ENCODE peak calls at places on chromosomes 3 and 15, in seven cellular contexts. Z is hepatocyte, R is fibroblast of lung, G is neural progenitor cell, P is keratinocyte, A is mammary epithelial cell, N is astrocyte. Q is an unnamed sample.

GRCh38 chr15:98767692-98768091 is 119.4 kb downstream of the IGF1R start:
- DNase-seq in Z (no peak), R (peak), G (no peak), P (no peak), A (no peak), N (no peak), Q (no peak)

GRCh38 chr3:117630469-117630868 is 920.9 kb downstream of the TUSC7 start:
- DNase-seq in Z (no peak), R (no peak), G (no peak), P (no peak), A (no peak), N (no peak), Q (no peak)

GRCh38 chr3:99901200-99901926 is 83.7 kb downstream of the CMSS1 start:
- DNase-seq in Z (peak), R (peak), G (no peak), P (peak), A (peak), N (peak), Q (peak)

GRCh38 chr3:69767571-69767970 is 28.3 kb downstream of the MITF start:
- DNase-seq in Z (no peak), R (no peak), G (no peak), P (no peak), A (no peak), N (no peak), Q (no peak)

GRCh38 chr15:98952381-98952803 is 55.2 kb downstream of the PGPEP1L start:
- DNase-seq in Z (no peak), R (peak), G (no peak), P (no peak), A (no peak), N (peak), Q (peak)

GRCh38 chr15:91108421-91108820 is 8.4 kb downstream of the SV2B start:
- DNase-seq in Z (no peak), R (no peak), G (no peak), P (no peak), A (no peak), N (no peak), Q (no peak)

GRCh38 chr3:49916686-49917085 is 12.9 kb downstream of the MON1A start:
- DNase-seq in Z (no peak), R (peak), G (no peak), P (no peak), A (no peak), N (peak), Q (no peak)

GRCh38 chr15:90952901-90953677 is 1.6 kb upstream of the RCCD1 start:
- DNase-seq in Z (no peak), R (no peak), G (no peak), P (no peak), A (no peak), N (no peak), Q (no peak)

GRCh38 chr3:31704651-31705179 is 172.0 kb downstream of the STT3B start:
- DNase-seq in Z (peak), R (peak), G (no peak), P (no peak), A (peak), N (peak), Q (peak)

GRCh38 chr3:153138267-153139210 is 23.5 kb upstream of the RAP2B start:
- DNase-seq in Z (peak), R (peak), G (no peak), P (peak), A (peak), N (peak), Q (peak)

GRCh38 chr15:78232951-78233350 is 1.4 kb downstream of the ACSBG1 start:
- DNase-seq in Z (no peak), R (no peak), G (no peak), P (no peak), A (no peak), N (no peak), Q (no peak)

GRCh38 chr3:183868804-183869203 is 15.9 kb downstream of the PARL start:
- DNase-seq in Z (no peak), R (no peak), G (no peak), P (no peak), A (no peak), N (no peak), Q (no peak)

GRCh38 chr3:152460936-152461335 is 192.2 kb downstream of the MBNL1 start:
- DNase-seq in Z (no peak), R (no peak), G (peak), P (no peak), A (peak), N (no peak), Q (peak)

GRCh38 chr3:122858373-122858772 is 63.5 kb downstream of the SLC49A4 start:
- DNase-seq in Z (peak), R (peak), G (no peak), P (no peak), A (peak), N (no peak), Q (peak)

GRCh38 chr15:62781081-62781497 is 261.5 kb upstream of the TPM1 start:
- DNase-seq in Z (no peak), R (peak), G (peak), P (no peak), A (no peak), N (peak), Q (no peak)

GRCh38 chr3:53716998-53717397 is 129.2 kb downstream of the CHDH start:
- DNase-seq in Z (no peak), R (no peak), G (no peak), P (no peak), A (no peak), N (no peak), Q (no peak)

GRCh38 chr3:79027593-79027992 is 740.2 kb downstream of the ROBO1 start:
- DNase-seq in Z (no peak), R (no peak), G (no peak), P (no peak), A (no peak), N (no peak), Q (no peak)

GRCh38 chr3:167978071-167978470 is 117.7 kb downstream of the GOLIM4 start:
- DNase-seq in Z (peak), R (peak), G (no peak), P (no peak), A (no peak), N (peak), Q (no peak)

GRCh38 chr3:37521403-37521802 is 340.3 kb upstream of the CTDSPL start:
- DNase-seq in Z (peak), R (no peak), G (no peak), P (no peak), A (no peak), N (no peak), Q (no peak)

GRCh38 chr3:134693804-134694203 is 43.0 kb upstream of the KY start:
- DNase-seq in Z (no peak), R (no peak), G (no peak), P (no peak), A (no peak), N (no peak), Q (no peak)

GRCh38 chr3:197168606-197169005 is 129.8 kb downstream of the DLG1 start:
- DNase-seq in Z (peak), R (peak), G (peak), P (no peak), A (no peak), N (peak), Q (peak)

GRCh38 chr15:41979493-41980266 is 7.3 kb upstream of the EHD4 start:
- DNase-seq in Z (peak), R (no peak), G (no peak), P (no peak), A (no peak), N (no peak), Q (no peak)

GRCh38 chr3:113132571-113132996 is 78.8 kb upstream of the BOC start:
- DNase-seq in Z (no peak), R (peak), G (no peak), P (no peak), A (peak), N (peak), Q (no peak)

GRCh38 chr3:124315215-124316033 is 323.5 kb upstream of the ROPN1 start:
- DNase-seq in Z (peak), R (peak), G (no peak), P (no peak), A (peak), N (peak), Q (peak)

GRCh38 chr15:57153140-57153539 is 223.2 kb upstream of the CGNL1 start:
- DNase-seq in Z (peak), R (peak), G (no peak), P (no peak), A (no peak), N (peak), Q (peak)

GRCh38 chr15:74200871-74201419 is 1.6 kb downstream of the STRA6 start:
- DNase-seq in Z (no peak), R (peak), G (peak), P (no peak), A (no peak), N (peak), Q (no peak)

GRCh38 chr15:23014394-23015000 is 24.9 kb downstream of the TUBGCP5 start:
- DNase-seq in Z (no peak), R (no peak), G (no peak), P (no peak), A (no peak), N (no peak), Q (no peak)

GRCh38 chr15:32649336-32649735 is 7.8 kb downstream of the SCG5 start:
- DNase-seq in Z (peak), R (no peak), G (peak), P (no peak), A (no peak), N (no peak), Q (no peak)

GRCh38 chr3:105845488-105845887 is 23.3 kb downstream of the CBLB start:
- DNase-seq in Z (no peak), R (no peak), G (peak), P (no peak), A (peak), N (no peak), Q (no peak)

GRCh38 chr15:70264014-70264492 is 166.3 kb upstream of the TLE3 start:
- DNase-seq in Z (no peak), R (peak), G (peak), P (no peak), A (no peak), N (peak), Q (peak)

GRCh38 chr15:50116477-50116876 is 2.6 kb downstream of the ATP8B4 start:
- DNase-seq in Z (no peak), R (no peak), G (peak), P (no peak), A (peak), N (no peak), Q (peak)

GRCh38 chr3:55180161-55180560 is 252.3 kb upstream of the LRTM1 start:
- DNase-seq in Z (no peak), R (peak), G (no peak), P (no peak), A (no peak), N (no peak), Q (no peak)

GRCh38 chr15:90211009-90211408 is 9.9 kb downstream of the SEMA4B start:
- DNase-seq in Z (no peak), R (no peak), G (no peak), P (no peak), A (no peak), N (no peak), Q (no peak)

GRCh38 chr3:59885907-59886400 is 836.1 kb upstream of the CFAP20DC start:
- DNase-seq in Z (no peak), R (peak), G (no peak), P (no peak), A (no peak), N (no peak), Q (no peak)

GRCh38 chr15:97301166-97301565 is 659.3 kb upstream of the ARRDC4 start:
- DNase-seq in Z (no peak), R (no peak), G (no peak), P (no peak), A (no peak), N (no peak), Q (no peak)

GRCh38 chr3:189304465-189305341 is 132.9 kb downstream of the TPRG1 start:
- DNase-seq in Z (peak), R (peak), G (no peak), P (no peak), A (peak), N (peak), Q (no peak)

GRCh38 chr3:100030346-100030745 is 84.0 kb downstream of the FILIP1L start:
- DNase-seq in Z (no peak), R (peak), G (no peak), P (no peak), A (peak), N (peak), Q (no peak)

GRCh38 chr15:71386448-71387236 is 271.4 kb downstream of the THSD4 start:
- DNase-seq in Z (peak), R (no peak), G (peak), P (no peak), A (no peak), N (peak), Q (peak)

GRCh38 chr15:71386005-71386404 is 270.7 kb downstream of the THSD4 start:
- DNase-seq in Z (no peak), R (no peak), G (no peak), P (no peak), A (no peak), N (no peak), Q (no peak)

GRCh38 chr15:71384501-71384900 is 269.2 kb downstream of the THSD4 start:
- DNase-seq in Z (no peak), R (no peak), G (no peak), P (no peak), A (no peak), N (no peak), Q (no peak)

GRCh38 chr15:71385026-71385425 is 269.8 kb downstream of the THSD4 start:
- DNase-seq in Z (no peak), R (no peak), G (no peak), P (no peak), A (no peak), N (no peak), Q (peak)

DNA sequence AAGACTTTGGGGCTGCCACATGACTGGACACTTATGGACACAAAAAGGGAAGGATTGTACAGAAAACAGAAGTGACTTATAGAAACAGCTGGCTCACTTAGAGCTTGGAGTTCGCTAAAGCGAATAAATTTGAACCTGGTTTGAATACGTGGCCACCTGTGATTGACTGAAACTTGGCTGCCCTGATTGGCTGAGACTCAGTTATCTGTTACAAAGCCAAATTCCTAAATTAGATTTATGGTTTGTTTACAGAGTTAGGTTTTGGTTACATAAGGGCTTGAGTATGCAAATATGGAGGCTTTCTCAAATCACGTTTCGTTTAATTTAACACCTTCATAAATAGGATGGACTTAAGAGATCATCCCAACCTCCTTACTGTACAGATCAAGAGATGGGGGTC is 270.2 kb downstream of the THSD4 start:
- DNase-seq in Z (no peak), R (peak), G (no peak), P (no peak), A (no peak), N (peak), Q (no peak)
- H2AFZ ChIP-seq in Z (no peak), R (no peak), G (no peak), P (no peak), A (no peak), N (no peak), Q (no peak)

GRCh38 chr3:10480871-10481378 is 24.5 kb downstream of the ATP2B2 start:
- DNase-seq in Z (no peak), R (no peak), G (no peak), P (no peak), A (no peak), N (no peak), Q (no peak)

GRCh38 chr3:10484709-10485108 is 20.7 kb downstream of the ATP2B2 start:
- DNase-seq in Z (no peak), R (no peak), G (no peak), P (no peak), A (no peak), N (no peak), Q (no peak)

GRCh38 chr3:10483686-10484345 is 21.6 kb downstream of the ATP2B2 start:
- DNase-seq in Z (no peak), R (no peak), G (no peak), P (no peak), A (no peak), N (no peak), Q (no peak)

GRCh38 chr3:10483364-10483675 is 22.1 kb downstream of the ATP2B2 start:
- DNase-seq in Z (no peak), R (no peak), G (no peak), P (no peak), A (no peak), N (no peak), Q (no peak)

DNA sequence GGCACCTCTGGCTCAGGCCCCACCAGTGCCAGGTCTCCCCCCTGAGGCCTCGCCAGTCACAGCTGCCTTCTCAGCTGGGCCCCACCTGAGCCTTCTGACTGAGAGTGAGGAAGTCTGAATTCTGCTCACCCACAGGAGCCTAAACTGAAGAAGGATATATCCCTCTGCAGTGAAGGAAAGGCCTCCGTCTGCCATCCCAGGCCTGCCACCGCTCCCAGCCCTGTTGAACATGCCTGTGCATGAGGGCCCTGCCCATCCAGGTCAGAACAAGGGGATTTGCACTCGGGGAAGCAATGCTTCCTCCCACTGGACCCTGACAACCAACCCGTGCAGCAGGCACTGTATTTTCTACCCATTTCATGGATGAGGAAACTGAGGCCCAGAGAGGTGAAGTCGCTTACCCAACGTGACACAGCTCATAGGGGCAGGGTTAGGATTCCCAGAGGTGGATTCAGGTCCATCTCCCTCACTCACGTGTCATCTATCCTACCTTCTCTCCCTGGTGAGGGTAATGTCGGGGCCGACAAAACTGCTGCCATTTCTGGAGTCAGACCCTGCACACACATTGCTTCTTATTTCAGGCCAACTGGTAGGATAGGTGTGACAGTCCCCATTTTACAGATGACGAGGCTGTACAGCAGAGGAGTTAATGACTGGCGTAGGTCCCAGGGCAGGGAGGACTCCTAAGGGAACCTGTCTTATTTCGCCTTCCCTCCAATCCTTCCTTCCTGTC is 22.6 kb downstream of the ATP2B2 start:
- DNase-seq in Z (no peak), R (no peak), G (no peak), P (no peak), A (no peak), N (no peak), Q (no peak)
- TF ChIP-seq EZH2 in Z (no peak), R (no peak), G (no peak), P (no peak), A (no peak), N (no peak), Q (no peak)

DNA sequence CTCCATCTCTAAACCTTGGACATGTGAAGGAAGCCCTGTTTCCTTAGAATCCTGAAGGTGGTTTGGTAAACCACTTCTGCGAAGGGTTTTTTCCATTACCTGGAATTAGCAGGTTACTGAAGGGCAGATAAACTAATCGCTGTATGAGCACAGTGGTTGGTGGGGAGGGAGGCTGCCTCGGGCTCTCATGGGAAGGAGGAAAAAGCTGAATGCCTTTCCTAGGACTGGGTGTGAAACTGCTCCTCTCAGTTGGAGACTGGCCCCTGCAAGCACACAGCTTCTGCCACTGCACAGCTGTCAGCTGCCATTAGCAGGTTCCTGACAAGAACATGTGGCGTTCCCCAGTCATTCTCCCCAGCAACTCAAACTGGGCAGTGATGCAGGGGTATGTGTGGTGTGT is 376.3 kb downstream of the GAP43 start:
- DNase-seq in Z (no peak), R (peak), G (peak), P (no peak), A (no peak), N (peak), Q (no peak)
- H2AFZ ChIP-seq in Z (no peak), R (no peak), G (no peak), P (peak), A (peak), N (no peak), Q (no peak)

DNA sequence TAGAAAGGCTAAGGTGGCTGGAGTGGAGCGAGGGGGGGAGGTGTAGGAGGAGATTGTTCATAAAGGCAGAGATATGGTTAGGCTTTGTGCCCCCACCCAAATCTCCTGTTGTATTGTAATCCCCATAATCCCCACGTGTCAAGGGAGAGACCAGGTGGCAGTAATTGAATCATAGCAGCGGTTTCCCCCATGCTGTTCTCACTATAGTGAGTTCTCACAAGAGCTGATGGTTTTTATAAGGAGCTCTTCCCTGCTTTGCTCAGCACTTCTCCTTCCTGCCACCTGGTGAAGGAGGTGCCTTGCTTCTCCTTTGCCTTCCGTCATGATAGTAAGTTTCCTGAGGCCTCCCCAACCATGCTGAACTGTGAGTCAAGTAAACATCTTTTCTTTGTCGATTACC is 64.7 kb upstream of the CFAP161 start:
- DNase-seq in Z (no peak), R (no peak), G (peak), P (no peak), A (no peak), N (no peak), Q (no peak)
- TF ChIP-seq EZH2 in Z (no peak), R (no peak), G (no peak), P (no peak), A (no peak), N (no peak), Q (no peak)

DNA sequence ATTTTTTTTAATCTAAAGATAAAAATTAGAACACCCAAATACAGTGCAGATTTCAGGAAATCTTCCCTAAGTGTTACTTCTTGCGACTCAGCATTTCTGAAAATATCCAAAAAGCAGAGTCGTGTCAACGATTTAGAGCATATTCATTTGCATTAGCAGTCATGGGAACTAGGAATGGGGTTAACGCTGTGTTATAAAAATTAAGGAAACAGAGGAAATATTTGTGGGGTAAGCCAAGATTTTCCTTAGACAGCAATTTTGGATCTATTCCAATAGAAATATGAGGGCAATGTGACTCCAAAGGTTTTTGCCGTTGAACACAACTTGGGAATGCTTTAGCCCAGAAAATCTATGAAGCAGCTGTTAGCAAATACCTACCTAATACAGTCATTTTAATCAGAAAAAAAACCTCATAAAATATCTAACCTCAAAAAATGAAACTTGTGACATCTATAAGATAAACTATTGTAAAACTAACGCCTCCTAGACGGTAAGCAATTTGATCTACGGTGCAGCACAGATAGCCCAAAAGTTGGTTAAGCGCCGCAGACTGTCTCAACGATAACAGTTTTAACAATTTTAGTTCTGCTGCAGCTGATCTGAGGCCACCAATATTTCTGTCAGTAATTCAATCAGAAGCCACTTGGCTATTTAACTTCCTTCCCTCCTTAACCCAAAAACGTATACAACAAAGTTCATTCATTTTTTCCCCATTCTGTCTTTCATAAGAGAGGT is 5.8 kb upstream of the ATP11B start:
- DNase-seq in Z (no peak), R (peak), G (no peak), P (no peak), A (no peak), N (peak), Q (peak)
- H2AFZ ChIP-seq in Z (no peak), R (no peak), G (no peak), P (no peak), A (no peak), N (no peak), Q (no peak)

Q was measured in endothelial cell of umbilical vein.